ENCODE peak calls at places on chromosomes 2 and 18, in eight cellular contexts. P, N, Y, S, K, F, E and T are unnamed samples.

GRCh38 chr2:45184606-45185005 is 175.4 kb upstream of the SIX2 start:
- DNase-seq in P (no peak), N (no peak), Y (no peak), S (no peak), K (no peak), F (no peak), E (no peak), T (no peak)

GRCh38 chr2:226423498-226423960 is 376.1 kb downstream of the IRS1 start:
- DNase-seq in P (no peak), N (no peak), Y (peak; percentile 21), S (no peak), K (no peak), F (peak; percentile 88), E (no peak), T (peak; percentile 4)

GRCh38 chr2:28997237-28997846 is 16.2 kb downstream of the TOGARAM2 start:
- DNase-seq in P (no peak), N (no peak), Y (no peak), S (no peak), K (no peak), F (no peak), E (no peak), T (no peak)

GRCh38 chr18:79599503-79599931 is 80.1 kb upstream of the CTDP1 start:
- DNase-seq in P (no peak), N (peak; percentile 12), Y (peak; percentile 10), S (no peak), K (no peak), F (no peak), E (no peak), T (peak; percentile 38)

GRCh38 chr2:143937563-143938346 is 582.2 kb downstream of the ZEB2 start:
- DNase-seq in P (no peak), N (no peak), Y (no peak), S (no peak), K (no peak), F (no peak), E (no peak), T (no peak)

GRCh38 chr2:218658671-218659257 is 659 bp downstream of the ZNF142 start:
- DNase-seq in P (no peak), N (no peak), Y (no peak), S (no peak), K (peak; percentile 65), F (peak; percentile 85), E (no peak), T (peak; percentile 24)

GRCh38 chr18:26277374-26277773 is 51.1 kb downstream of the TAF4B start:
- DNase-seq in P (no peak), N (no peak), Y (no peak), S (no peak), K (no peak), F (no peak), E (no peak), T (no peak)

GRCh38 chr2:172635548-172635947 is 79.7 kb downstream of the PDK1 start:
- DNase-seq in P (no peak), N (no peak), Y (no peak), S (no peak), K (no peak), F (no peak), E (no peak), T (no peak)

GRCh38 chr2:175597286-175597685 is 404.8 kb downstream of the LNPK start:
- DNase-seq in P (no peak), N (no peak), Y (no peak), S (no peak), K (no peak), F (no peak), E (no peak), T (no peak)

DNA sequence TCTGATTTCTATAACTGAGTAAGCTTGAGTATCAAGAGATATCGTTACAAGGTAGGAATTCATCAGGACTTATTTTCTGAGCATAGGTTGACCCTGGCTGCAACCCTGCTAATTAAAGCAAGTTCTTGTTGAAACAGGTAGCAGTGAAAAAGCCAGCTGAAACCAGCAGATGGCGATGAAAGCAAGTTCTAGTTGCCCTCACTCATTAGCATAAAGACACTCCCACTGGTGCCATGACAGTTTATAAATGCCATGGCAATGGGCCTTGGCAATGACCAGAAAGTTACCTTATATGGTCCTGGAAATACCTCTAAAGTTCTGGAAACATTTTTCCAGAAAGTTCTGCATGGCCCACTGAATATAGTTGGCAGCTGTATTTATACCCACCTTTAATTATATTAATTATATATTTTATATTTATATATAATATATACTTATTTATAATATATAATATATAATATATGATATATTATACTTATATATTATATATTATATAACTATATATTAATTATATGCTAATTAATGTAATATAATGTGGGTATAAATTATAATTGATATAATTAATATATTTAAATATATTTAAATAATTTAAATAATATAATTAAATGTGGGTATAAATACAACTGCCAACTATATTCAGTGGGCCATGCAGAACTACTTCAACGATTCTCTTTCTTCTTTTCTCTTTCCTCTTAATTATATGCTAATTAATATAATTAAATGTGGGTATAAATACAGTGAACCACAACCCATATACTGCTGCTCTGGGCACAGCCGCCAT is 188.0 kb downstream of the CDH7 start:
- DNase-seq in P (no peak), N (no peak), Y (no peak), S (no peak), K (no peak), F (peak; percentile 75), E (peak; percentile 25), T (no peak)
- TF ChIP-seq CTCF in P (no peak), N (peak; percentile 15), Y (no peak), S (no peak), K (peak; percentile 34), F (peak; percentile 50), E (peak; percentile 2), T (no peak)

GRCh38 chr2:230346465-230346864 is 19.5 kb downstream of the SP140L start:
- DNase-seq in P (no peak), N (no peak), Y (no peak), S (no peak), K (no peak), F (no peak), E (no peak), T (no peak)

GRCh38 chr2:230348792-230349191 is 21.8 kb downstream of the SP140L start:
- DNase-seq in P (no peak), N (no peak), Y (no peak), S (no peak), K (no peak), F (no peak), E (no peak), T (no peak)

GRCh38 chr2:230346921-230347533 is 20.0 kb downstream of the SP140L start:
- DNase-seq in P (no peak), N (no peak), Y (no peak), S (no peak), K (no peak), F (no peak), E (no peak), T (peak; percentile 35)

GRCh38 chr2:230343747-230344146 is 16.8 kb downstream of the SP140L start:
- DNase-seq in P (no peak), N (no peak), Y (no peak), S (no peak), K (no peak), F (no peak), E (no peak), T (no peak)

DNA sequence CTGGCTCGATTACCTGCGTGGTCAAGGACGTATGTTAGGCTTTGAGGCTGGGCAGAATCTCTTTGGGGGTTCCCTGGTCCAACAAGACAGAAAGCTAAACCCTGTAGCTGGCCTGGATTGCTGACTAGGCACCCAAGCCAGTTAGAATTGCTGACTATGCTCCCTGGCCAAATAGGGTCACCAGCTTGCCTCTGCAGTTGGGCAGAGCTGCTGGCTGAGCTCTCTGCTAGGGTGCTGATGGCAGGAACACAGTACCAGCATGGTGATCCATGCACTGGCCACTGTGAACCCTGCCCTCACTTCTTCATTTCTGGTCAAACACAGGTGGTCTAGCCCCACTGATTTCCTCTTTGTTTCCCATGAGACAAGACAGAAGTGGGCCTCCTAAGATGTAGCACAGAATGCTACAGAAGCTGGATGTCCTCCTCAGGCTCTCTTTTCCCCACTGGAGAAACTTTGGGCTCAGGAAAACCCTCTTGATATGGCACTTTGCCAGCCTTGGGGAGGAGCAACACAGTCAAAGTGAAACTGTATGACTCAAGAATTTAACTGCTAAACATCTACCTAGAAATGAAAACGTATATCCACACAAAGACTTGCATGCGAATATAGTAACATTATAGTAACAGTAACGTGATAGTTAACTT is 20.8 kb downstream of the SP140L start:
- DNase-seq in P (no peak), N (no peak), Y (no peak), S (no peak), K (no peak), F (peak; percentile 77), E (no peak), T (no peak)
- H3K9me3 ChIP-seq in P (peaks cover 6% of the 10 kb centered on the region), N (peaks cover 51% of the 10 kb centered on the region), Y (no peaks in the 10 kb centered on the region), S (no peaks in the 10 kb centered on the region), K (no peaks in the 10 kb centered on the region), F (no peaks in the 10 kb centered on the region), E (peaks cover 2% of the 10 kb centered on the region), T (no peaks in the 10 kb centered on the region)

DNA sequence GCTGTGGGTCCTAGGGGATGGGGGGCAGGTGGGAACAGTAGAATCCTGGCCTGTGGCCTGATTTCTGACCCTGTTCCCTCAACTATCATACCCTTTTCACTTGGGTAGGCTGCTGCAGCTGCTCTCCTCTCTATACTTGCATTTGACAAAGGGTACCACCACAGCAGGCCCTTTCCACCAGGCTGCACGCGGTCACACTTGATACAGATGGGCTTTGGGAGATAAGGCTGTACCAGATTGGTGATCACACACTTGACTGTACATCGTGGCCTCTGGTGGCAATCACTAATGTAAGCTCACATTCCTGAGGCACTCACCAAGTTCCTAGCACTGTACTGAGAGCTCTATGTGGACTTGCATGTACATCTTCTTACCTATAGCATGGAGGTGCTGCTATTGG is 1.6 kb upstream of the RALB start:
- DNase-seq in P (no peak), N (no peak), Y (no peak), S (no peak), K (no peak), F (no peak), E (no peak), T (no peak)
- H3K27me3 ChIP-seq in P (no peaks in the 10 kb centered on the region), N (peaks cover 22% of the 10 kb centered on the region), Y (no peaks in the 10 kb centered on the region), S (no peaks in the 10 kb centered on the region), K (no peaks in the 10 kb centered on the region), F (peaks cover 9% of the 10 kb centered on the region), E (peaks cover 51% of the 10 kb centered on the region), T (no peaks in the 10 kb centered on the region)

DNA sequence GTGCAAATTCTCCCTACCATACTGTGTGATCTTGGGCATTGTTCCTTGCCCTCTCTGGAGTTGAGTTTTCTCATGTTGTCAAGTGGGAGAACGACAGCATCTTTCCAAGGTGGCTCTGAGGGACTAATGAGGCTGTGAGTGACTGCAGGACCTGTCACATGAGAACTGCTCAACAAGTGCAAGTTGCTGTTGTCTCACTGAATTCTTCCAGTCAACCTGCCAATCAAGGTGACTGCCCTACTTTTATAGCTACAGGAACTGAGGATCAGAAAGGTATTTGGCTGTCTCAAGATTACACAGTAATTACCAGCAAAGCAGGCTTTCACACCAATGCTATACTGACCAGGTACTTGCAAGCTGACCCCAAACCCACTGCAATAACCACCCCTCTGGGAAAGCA is 137.6 kb downstream of the MTCL1 start:
- DNase-seq in P (no peak), N (no peak), Y (no peak), S (no peak), K (no peak), F (no peak), E (no peak), T (no peak)
- TF ChIP-seq CTCF in P (no peak), N (no peak), Y (no peak), S (no peak), K (no peak), F (no peak), E (no peak), T (no peak)

DNA sequence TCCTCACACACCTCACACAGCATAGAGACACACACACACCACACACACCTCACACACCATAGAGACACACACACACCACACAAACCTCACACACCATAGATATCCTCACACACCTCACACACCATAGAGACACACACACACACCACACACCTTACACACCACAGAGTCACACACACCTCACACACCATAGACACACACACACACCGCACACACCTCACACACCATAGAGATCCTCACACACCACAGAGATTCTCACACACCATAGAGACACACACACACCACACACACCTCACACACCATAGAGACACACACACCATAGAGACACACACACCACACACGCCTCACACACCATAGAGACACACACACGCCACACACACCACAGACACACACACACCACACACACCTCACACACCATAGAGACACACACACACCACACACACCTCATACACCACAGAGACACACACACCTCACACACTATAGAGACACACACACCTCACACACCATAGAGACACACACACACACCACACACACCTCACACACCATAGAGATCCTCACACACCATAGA is 270.6 kb downstream of the CYRIA start:
- DNase-seq in P (no peak), N (no peak), Y (no peak), S (no peak), K (no peak), F (no peak), E (no peak), T (no peak)
- H3K9me3 ChIP-seq in P (no peaks in the 10 kb centered on the region), N (no peaks in the 10 kb centered on the region), Y (no peaks in the 10 kb centered on the region), S (no peaks in the 10 kb centered on the region), K (no peaks in the 10 kb centered on the region), F (no peaks in the 10 kb centered on the region), E (no peaks in the 10 kb centered on the region), T (no peaks in the 10 kb centered on the region)